ENCODE peak calls at places on chromosomes 16 and 17, in ten cellular contexts. T, U, P, L, J, E, Q, B, G and S are unnamed samples.

GRCh38 chr17:77475012-77475976 is 334.5 kb downstream of the SEC14L1 start:
- DNase-seq in L (no peak), G (peak; percentile 95), U (no peak), B (no peak), J (no peak), E (no peak), T (peak; percentile 67), P (no peak), Q (no peak), S (no peak)

GRCh38 chr17:45648642-45649041 is 135.5 kb upstream of the CRHR1 start:
- DNase-seq in T (no peak), B (no peak), E (no peak), L (no peak), J (no peak), G (no peak), U (no peak), Q (no peak), P (no peak), S (no peak)

GRCh38 chr17:5951912-5952311 is 118.3 kb upstream of the WSCD1 start:
- DNase-seq in L (no peak), E (no peak), T (no peak), Q (no peak), B (no peak), G (no peak), J (no peak), P (no peak), U (no peak), S (no peak)

GRCh38 chr16:84687715-84688114 is 12.1 kb upstream of the USP10 start:
- DNase-seq in T (no peak), Q (no peak), L (no peak), G (peak; percentile 96), E (no peak), B (no peak), U (no peak), J (no peak), P (no peak), S (no peak)

GRCh38 chr16:73032548-73033270 is 15.2 kb downstream of the ZFHX3 start:
- DNase-seq in T (no peak), P (no peak), G (no peak), B (no peak), L (no peak), J (no peak), E (no peak), U (no peak), Q (no peak), S (no peak)

GRCh38 chr17:17576772-17577234 is 14.7 kb downstream of the PEMT start:
- DNase-seq in G (no peak), L (no peak), P (no peak), T (peak; percentile 38), B (peak; percentile 55), J (no peak), U (no peak), E (no peak), Q (no peak), S (no peak)

GRCh38 chr16:83348991-83349390 is 458.8 kb upstream of the HSBP1 start:
- DNase-seq in Q (no peak), J (no peak), U (no peak), P (no peak), G (no peak), T (no peak), L (no peak), E (no peak), B (no peak), S (no peak)

GRCh38 chr16:4987250-4987579 is 29.1 kb downstream of the SEC14L5 start:
- DNase-seq in J (no peak), E (no peak), U (no peak), B (no peak), G (no peak), T (no peak), P (no peak), L (no peak), Q (no peak), S (no peak)

GRCh38 chr16:68421076-68421475 is 27.2 kb downstream of the SMPD3 start:
- DNase-seq in E (no peak), J (no peak), G (no peak), U (no peak), B (no peak), P (no peak), Q (no peak), L (no peak), T (no peak), S (no peak)

GRCh38 chr16:74936902-74937560 is 47.9 kb downstream of the WDR59 start:
- DNase-seq in T (no peak), J (no peak), G (peak; percentile 95), Q (no peak), U (no peak), B (no peak), P (no peak), E (no peak), L (no peak), S (no peak)

GRCh38 chr17:36849871-36850348 is 87.4 kb upstream of the LHX1 start:
- DNase-seq in L (no peak), E (no peak), B (no peak), J (no peak), G (peak; percentile 63), Q (no peak), T (no peak), U (no peak), P (peak; percentile 51), S (no peak)

GRCh38 chr16:56354016-56354415 is 71.3 kb downstream of the AMFR start:
- DNase-seq in L (no peak), G (no peak), E (peak; percentile 4), T (peak; percentile 6), P (no peak), B (peak; percentile 10), U (no peak), Q (no peak), J (no peak), S (no peak)

GRCh38 chr16:57795431-57795878 is 6.8 kb downstream of the KIFC3 start:
- DNase-seq in G (peak; percentile 38), U (peak; percentile 56), L (no peak), Q (peak; percentile 61), P (peak; percentile 53), E (peak; percentile 38), T (no peak), J (peak; percentile 73), B (peak; percentile 56), S (no peak)
- H3K4me3 ChIP-seq in G (no peak overlapping the region), U (no peak overlapping the region), L (no peak overlapping the region), Q (no peak overlapping the region), P (no peak overlapping the region), E (no peak overlapping the region), T (no peak overlapping the region), J (no peak overlapping the region), B (no peak overlapping the region), S (no peak overlapping the region)

DNA sequence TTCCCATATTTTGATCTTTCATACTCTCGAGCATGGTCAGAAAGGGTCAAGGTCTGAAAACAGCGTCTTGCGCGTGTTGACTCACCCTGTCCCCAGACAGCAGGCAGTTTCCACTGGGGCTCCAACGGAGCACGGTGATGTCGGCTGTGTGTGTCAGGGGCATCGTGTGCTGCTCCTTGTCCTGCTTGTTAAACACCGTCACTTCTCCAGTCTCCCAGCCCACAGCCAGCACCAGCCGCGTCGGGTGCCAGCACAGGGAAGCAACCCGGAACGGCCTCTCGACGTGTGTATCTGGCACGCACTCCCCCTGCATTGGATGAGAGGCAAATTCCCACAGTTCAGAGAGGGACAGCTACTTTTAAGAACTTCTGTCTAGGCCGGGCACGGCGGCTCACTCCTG is 9.6 kb downstream of the IFT140 start:
- DNase-seq in Q (no peak), J (no peak), U (no peak), E (no peak), P (no peak), G (no peak), L (no peak), T (no peak), B (no peak), S (no peak)
- TF ChIP-seq POLR2A in Q (no peak), J (no peak), U (no peak), E (no peak), P (no peak), G (no peak), L (no peak), T (no peak), B (no peak), S (no peak)

GRCh38 chr16:28838558-28838918 is 7.6 kb downstream of the TUFM start:
- DNase-seq in B (no peak), L (no peak), U (no peak), J (no peak), E (no peak), T (no peak), G (no peak), Q (no peak), P (no peak), S (no peak)

GRCh38 chr16:28839004-28839639 is 7.0 kb downstream of the TUFM start:
- DNase-seq in P (no peak), J (no peak), E (no peak), G (no peak), Q (no peak), B (no peak), U (no peak), L (no peak), T (no peak), S (no peak)

GRCh38 chr16:28842696-28843095 is 3.5 kb downstream of the TUFM start:
- DNase-seq in L (no peak), U (no peak), B (no peak), J (no peak), Q (no peak), E (no peak), T (no peak), P (no peak), G (no peak), S (no peak)

GRCh38 chr16:28837672-28838557 is 8.2 kb downstream of the TUFM start:
- DNase-seq in P (no peak), L (no peak), E (no peak), U (no peak), G (no peak), J (no peak), T (no peak), Q (no peak), B (no peak), S (no peak)

GRCh38 chr16:28839899-28840298 is 6.2 kb downstream of the TUFM start:
- DNase-seq in Q (no peak), U (no peak), B (no peak), G (no peak), P (no peak), T (no peak), J (no peak), E (no peak), L (no peak), S (no peak)
- H3K27ac ChIP-seq in Q (no peak overlapping the region), U (no peak overlapping the region), B (no peak overlapping the region), G (no peak overlapping the region), P (no peak overlapping the region), T (no peak overlapping the region), J (peak overlapping the region; percentile 1), E (no peak overlapping the region), L (no peak overlapping the region), S (no peak overlapping the region)

DNA sequence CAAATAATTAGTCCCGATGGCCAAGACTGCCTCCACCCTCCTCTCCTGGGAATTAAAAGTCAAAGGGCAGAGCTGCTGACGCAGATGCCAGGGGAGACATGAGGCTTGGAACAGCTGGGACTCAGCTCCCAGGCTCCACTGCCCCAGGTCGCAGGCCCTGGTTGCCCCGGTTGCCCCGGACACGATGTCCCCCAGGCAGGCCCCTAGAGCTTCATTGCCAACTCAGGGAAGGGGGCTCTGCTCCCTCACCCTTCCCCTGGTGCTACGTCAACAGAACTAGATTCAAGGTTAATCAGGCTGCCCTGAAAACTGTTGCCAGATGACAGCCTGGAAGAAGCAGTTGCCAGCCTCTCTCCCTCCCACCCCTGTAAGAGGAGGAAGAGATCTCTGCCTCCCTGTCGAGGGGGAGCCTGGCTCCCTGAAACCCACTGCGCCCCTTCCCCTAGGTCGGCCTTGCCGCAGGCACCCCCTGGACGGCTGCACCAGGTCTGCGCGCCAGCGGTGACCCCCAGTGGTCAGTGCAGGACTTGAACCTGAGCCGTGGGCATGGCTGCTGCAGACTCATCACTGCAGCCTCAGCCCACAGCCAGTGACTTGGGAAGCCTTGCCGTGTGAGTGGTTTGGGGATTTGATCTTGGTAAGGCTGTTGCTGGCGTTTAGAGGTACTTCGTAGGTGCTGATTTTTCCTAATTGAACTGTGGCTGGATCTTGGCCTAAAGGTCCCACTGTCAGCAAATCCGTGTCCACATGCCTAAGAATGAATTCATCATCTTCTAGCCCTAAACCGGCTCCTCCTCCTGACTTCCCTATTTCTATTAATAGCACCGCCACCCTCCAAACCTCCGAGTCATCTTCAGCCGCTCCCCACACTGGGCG is 84.1 kb upstream of the TOB1 start:
- DNase-seq in B (peak; percentile 79), J (peak; percentile 65), E (peak; percentile 81), P (peak; percentile 88), L (peak; percentile 92), T (peak; percentile 90), U (peak; percentile 67), G (peak; percentile 84), Q (peak; percentile 85), S (peak; percentile 96)
- H3K4me3 ChIP-seq in B (no peak overlapping the region), J (peak overlapping the region; percentile 27), E (no peak overlapping the region), P (peak overlapping the region; percentile 42), L (no peak overlapping the region), T (no peak overlapping the region), U (no peak overlapping the region), G (no peak overlapping the region), Q (no peak overlapping the region), S (peak overlapping the region; percentile 17)